ENCODE peak calls at places on chromosome 5, in four cellular contexts. One of them, this sample, is unnamed.

GRCh38 chr5:151596839-151597539 is 5.9 kb upstream of the FAT2 start:
- DNase-seq in GM12878: no peak
- DNase-seq in HepG2: peak
- DNase-seq in K562: no peak
- DNase-seq in this sample: peak

GRCh38 chr5:136018814-136019777 is 9.7 kb upstream of the TGFBI start:
- DNase-seq in GM12878: no peak
- DNase-seq in HepG2: peak
- DNase-seq in K562: no peak
- DNase-seq in this sample: no peak

GRCh38 chr5:154078305-154078704 is 39.5 kb downstream of the MFAP3 start:
- DNase-seq in GM12878: no peak
- DNase-seq in HepG2: no peak
- DNase-seq in K562: no peak
- DNase-seq in this sample: peak

GRCh38 chr5:176611435-176611834 is 1.5 kb upstream of the GPRIN1 start:
- DNase-seq in GM12878: no peak
- DNase-seq in HepG2: peak
- DNase-seq in K562: peak
- DNase-seq in this sample: peak

GRCh38 chr5:10229306-10230048 is 20.2 kb downstream of the ATPSCKMT start:
- DNase-seq in GM12878: no peak
- DNase-seq in HepG2: no peak
- DNase-seq in K562: no peak
- DNase-seq in this sample: peak

GRCh38 chr5:181200816-181201215 is 4.2 kb downstream of the TRIM7 start:
- DNase-seq in GM12878: no peak
- DNase-seq in HepG2: no peak
- DNase-seq in K562: no peak
- DNase-seq in this sample: peak

GRCh38 chr5:137734962-137735530 is 843 bp downstream of the KLHL3 start:
- DNase-seq in GM12878: no peak
- DNase-seq in HepG2: no peak
- DNase-seq in K562: no peak
- DNase-seq in this sample: peak

GRCh38 chr5:15472116-15472515 is 27.9 kb upstream of the FBXL7 start:
- DNase-seq in GM12878: no peak
- DNase-seq in HepG2: no peak
- DNase-seq in K562: no peak
- DNase-seq in this sample: peak

GRCh38 chr5:92372766-92373165 is 989.6 kb upstream of the ARRDC3 start:
- DNase-seq in GM12878: no peak
- DNase-seq in HepG2: no peak
- DNase-seq in K562: no peak
- DNase-seq in this sample: no peak

GRCh38 chr5:53381-54174 is 38.4 kb upstream of the PLEKHG4B start:
- DNase-seq in GM12878: no peak
- DNase-seq in HepG2: no peak
- DNase-seq in K562: peak
- DNase-seq in this sample: peak

GRCh38 chr5:56409331-56410190 is 176.4 kb upstream of the ANKRD55 start:
- DNase-seq in GM12878: no peak
- DNase-seq in HepG2: no peak
- DNase-seq in K562: no peak
- DNase-seq in this sample: no peak

GRCh38 chr5:160317447-160317846 is 5.1 kb upstream of the CCNJL start:
- DNase-seq in GM12878: no peak
- DNase-seq in HepG2: peak
- DNase-seq in K562: no peak
- DNase-seq in this sample: no peak

GRCh38 chr5:170347022-170347421 is 42.1 kb downstream of the KCNMB1 start:
- DNase-seq in GM12878: no peak
- DNase-seq in HepG2: no peak
- DNase-seq in K562: no peak
- DNase-seq in this sample: no peak

GRCh38 chr5:111859533-111860270 is 102.7 kb upstream of the NREP start:
- DNase-seq in GM12878: no peak
- DNase-seq in HepG2: no peak
- DNase-seq in K562: no peak
- DNase-seq in this sample: no peak

GRCh38 chr5:51684794-51685355 is 301.6 kb downstream of the ISL1 start:
- DNase-seq in GM12878: no peak
- DNase-seq in HepG2: no peak
- DNase-seq in K562: no peak
- DNase-seq in this sample: peak

GRCh38 chr5:50922942-50923767 is 256.7 kb downstream of the PARP8 start:
- DNase-seq in GM12878: no peak
- DNase-seq in HepG2: no peak
- DNase-seq in K562: no peak
- DNase-seq in this sample: peak

GRCh38 chr5:7869474-7870136 is 657 bp downstream of the MTRR start:
- DNase-seq in GM12878: no peak
- DNase-seq in HepG2: no peak
- DNase-seq in K562: no peak
- DNase-seq in this sample: peak

GRCh38 chr5:3963662-3964061 is 368.0 kb downstream of the IRX1 start:
- DNase-seq in GM12878: no peak
- DNase-seq in HepG2: no peak
- DNase-seq in K562: no peak
- DNase-seq in this sample: no peak

GRCh38 chr5:115524199-115524598 is 20.4 kb downstream of the FEM1C start:
- DNase-seq in GM12878: no peak
- DNase-seq in HepG2: no peak
- DNase-seq in K562: no peak
- DNase-seq in this sample: no peak

GRCh38 chr5:15002791-15003190 is 131.2 kb upstream of the ANKH start:
- DNase-seq in GM12878: no peak
- DNase-seq in HepG2: no peak
- DNase-seq in K562: no peak
- DNase-seq in this sample: no peak

GRCh38 chr5:167658890-167659289 is 632.6 kb upstream of the WWC1 start:
- DNase-seq in GM12878: no peak
- DNase-seq in HepG2: no peak
- DNase-seq in K562: no peak
- DNase-seq in this sample: no peak

GRCh38 chr5:135371738-135372232 is 27.2 kb downstream of the MACROH2A1 start:
- DNase-seq in GM12878: no peak
- DNase-seq in HepG2: no peak
- DNase-seq in K562: no peak
- DNase-seq in this sample: no peak

GRCh38 chr5:42949348-42950090 is 90.6 kb downstream of the ANXA2R start:
- DNase-seq in GM12878: peak
- DNase-seq in HepG2: peak
- DNase-seq in K562: no peak
- DNase-seq in this sample: peak

GRCh38 chr5:148740966-148741742 is 85.3 kb upstream of the ADRB2 start:
- DNase-seq in GM12878: no peak
- DNase-seq in HepG2: peak
- DNase-seq in K562: peak
- DNase-seq in this sample: peak

GRCh38 chr5:153546566-153546965 is 56.1 kb downstream of the GRIA1 start:
- DNase-seq in GM12878: no peak
- DNase-seq in HepG2: no peak
- DNase-seq in K562: no peak
- DNase-seq in this sample: no peak

GRCh38 chr5:79759436-79759835 is 69.8 kb downstream of the CMYA5 start:
- DNase-seq in GM12878: no peak
- DNase-seq in HepG2: no peak
- DNase-seq in K562: no peak
- DNase-seq in this sample: no peak

GRCh38 chr5:137200906-137201305 is 298.2 kb downstream of the SPOCK1 start:
- DNase-seq in GM12878: no peak
- DNase-seq in HepG2: no peak
- DNase-seq in K562: no peak
- DNase-seq in this sample: peak

GRCh38 chr5:176497852-176498251 is 39.4 kb downstream of the RNF44 start:
- DNase-seq in GM12878: no peak
- DNase-seq in HepG2: no peak
- DNase-seq in K562: no peak
- DNase-seq in this sample: no peak

GRCh38 chr5:131640043-131640856 is 5.2 kb upstream of the RAPGEF6 start:
- DNase-seq in GM12878: no peak
- DNase-seq in HepG2: no peak
- DNase-seq in K562: peak
- DNase-seq in this sample: no peak

GRCh38 chr5:57499262-57500050 is 16.8 kb upstream of the ACTBL2 start:
- DNase-seq in GM12878: peak
- DNase-seq in HepG2: peak
- DNase-seq in K562: peak
- DNase-seq in this sample: peak

GRCh38 chr5:67255881-67256280 is 59.3 kb upstream of the CD180 start:
- DNase-seq in GM12878: no peak
- DNase-seq in HepG2: no peak
- DNase-seq in K562: no peak
- DNase-seq in this sample: no peak

DNA sequence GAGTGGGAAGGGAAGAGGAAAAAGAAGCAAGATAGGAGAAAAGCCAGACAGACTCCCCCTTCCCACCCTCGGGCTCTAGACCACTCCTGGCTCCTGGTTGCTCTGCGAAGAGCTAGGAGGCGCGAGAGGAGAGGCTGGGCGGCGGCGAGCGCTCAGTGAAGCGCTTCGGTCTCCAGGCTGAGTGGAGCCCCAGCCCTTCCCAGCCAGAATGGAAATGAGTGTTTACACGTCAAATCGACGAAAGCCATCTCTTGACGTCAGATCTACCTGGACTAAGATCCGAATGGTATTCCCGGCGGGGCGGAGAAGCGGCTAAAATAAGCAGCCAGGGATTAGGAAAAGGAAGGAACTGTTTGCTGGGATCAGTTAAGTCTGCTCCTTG is at the start of gene PCSK1:
- DNase-seq in GM12878: no peak
- DNase-seq in HepG2: no peak
- DNase-seq in K562: no peak
- DNase-seq in this sample: peak
- TF ChIP-seq JUNB in GM12878: no peak
- TF ChIP-seq JUNB in HepG2: no peak
- TF ChIP-seq JUNB in K562: no peak
- TF ChIP-seq JUNB in this sample: no peak

DNA sequence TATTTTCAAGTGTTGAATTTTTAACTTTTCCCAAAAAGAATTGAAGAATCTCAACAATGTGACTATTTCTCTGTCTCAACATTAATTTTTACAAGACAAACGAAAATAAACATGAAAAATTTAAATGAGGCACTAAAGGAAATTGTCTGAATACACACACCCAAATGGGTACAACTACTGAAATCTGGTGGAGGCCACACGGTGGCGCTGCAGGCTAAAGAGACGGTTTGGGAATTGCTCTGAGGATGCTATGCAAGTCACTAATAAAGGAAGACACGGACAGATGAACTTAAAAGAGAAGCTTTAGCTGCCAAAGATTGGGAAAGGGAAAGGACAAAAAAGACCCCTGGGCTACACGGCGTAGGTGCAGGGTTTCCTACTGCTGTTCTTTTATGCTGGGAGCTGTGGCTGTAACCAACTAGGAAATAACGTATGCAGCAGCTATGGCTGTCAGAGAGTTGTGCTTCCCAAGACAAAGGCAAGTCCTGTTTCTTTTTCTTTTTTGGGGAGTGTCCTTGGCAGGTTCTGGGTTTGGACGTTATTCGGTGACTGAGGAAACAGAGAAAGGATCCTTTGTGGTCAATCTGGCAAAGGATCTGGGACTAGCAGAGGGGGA is at the start of gene PCDHB10:
- DNase-seq in GM12878: no peak
- DNase-seq in HepG2: peak
- DNase-seq in K562: peak
- DNase-seq in this sample: peak
- H2AFZ ChIP-seq in GM12878: no peak
- H2AFZ ChIP-seq in HepG2: peak
- H2AFZ ChIP-seq in K562: no peak
- H2AFZ ChIP-seq in this sample: peak

GRCh38 chr5:141958113-141958512 is at the start of gene PCDH12:
- DNase-seq in GM12878: no peak
- DNase-seq in HepG2: no peak
- DNase-seq in K562: no peak
- DNase-seq in this sample: peak
- TF ChIP-seq JUNB in GM12878: no peak
- TF ChIP-seq JUNB in HepG2: no peak
- TF ChIP-seq JUNB in K562: no peak
- TF ChIP-seq JUNB in this sample: no peak

DNA sequence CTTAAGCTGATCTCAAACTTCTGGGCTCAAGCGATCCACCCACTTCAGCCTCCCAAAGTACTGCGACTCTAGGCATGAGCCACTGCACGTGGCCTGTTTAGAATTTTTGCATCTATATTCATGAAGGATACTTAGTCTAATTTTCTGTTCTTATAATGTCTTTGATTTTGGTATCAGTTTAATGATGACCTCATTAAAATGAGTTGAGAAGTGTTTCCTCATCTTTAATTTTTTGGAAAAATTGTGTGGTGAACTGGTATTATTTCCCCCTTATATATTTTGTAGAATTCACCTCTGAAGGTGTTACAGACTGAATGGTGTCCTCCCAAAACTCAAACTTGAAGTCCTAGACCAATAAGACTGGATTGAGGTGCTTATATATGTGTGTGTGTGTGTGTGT is 46.5 kb downstream of the ANKRD31 start:
- DNase-seq in GM12878: no peak
- DNase-seq in HepG2: no peak
- DNase-seq in K562: no peak
- DNase-seq in this sample: no peak
- H2AFZ ChIP-seq in GM12878: no peak
- H2AFZ ChIP-seq in HepG2: no peak
- H2AFZ ChIP-seq in K562: no peak
- H2AFZ ChIP-seq in this sample: no peak

DNA sequence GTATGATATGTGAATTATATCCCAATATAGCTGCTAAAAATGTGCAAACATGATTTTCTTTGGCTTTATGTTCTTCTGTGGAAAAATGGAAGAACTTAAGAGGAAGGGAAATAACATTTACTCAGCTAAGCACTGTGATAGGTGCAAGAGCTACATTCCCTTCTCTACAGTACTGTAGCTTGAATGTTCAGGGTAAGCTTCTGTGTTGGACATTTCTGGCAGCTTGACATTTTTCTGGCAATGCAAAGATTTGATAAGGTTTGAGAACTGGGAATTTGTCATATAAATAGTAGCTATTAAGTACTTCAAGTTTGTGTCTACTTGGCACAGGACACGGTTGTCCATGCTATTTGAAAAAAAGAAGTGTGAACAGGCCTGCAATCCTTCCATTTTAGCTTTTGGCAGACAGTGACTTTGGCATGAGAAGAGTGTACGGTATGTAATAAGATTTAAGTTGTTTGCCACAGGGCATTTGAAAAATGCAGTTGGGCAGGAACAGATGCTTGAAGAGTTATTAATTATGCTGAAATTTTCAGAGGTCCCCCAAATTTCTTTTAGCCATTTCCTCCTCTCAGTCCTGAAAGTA is 77.6 kb downstream of the KIF4B start:
- DNase-seq in GM12878: no peak
- DNase-seq in HepG2: no peak
- DNase-seq in K562: no peak
- DNase-seq in this sample: no peak
- TF ChIP-seq JUNB in GM12878: no peak
- TF ChIP-seq JUNB in HepG2: no peak
- TF ChIP-seq JUNB in K562: no peak
- TF ChIP-seq JUNB in this sample: no peak

DNA sequence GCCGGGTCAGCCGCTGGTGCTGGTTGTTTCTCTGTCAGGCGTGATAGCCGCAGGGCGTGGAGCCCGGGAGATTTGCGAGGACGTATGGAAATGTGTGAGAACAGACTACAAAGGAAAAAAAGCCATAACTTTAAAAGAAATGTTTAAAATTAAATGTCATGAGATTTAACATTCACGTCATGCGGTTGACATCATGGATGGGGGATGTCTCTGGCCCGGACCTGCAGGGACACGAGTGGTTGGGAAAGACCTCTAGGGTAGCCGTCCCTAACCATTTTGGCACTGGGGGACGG is 643 bp upstream of the RNF130 start:
- DNase-seq in GM12878: no peak
- DNase-seq in HepG2: no peak
- DNase-seq in K562: no peak
- DNase-seq in this sample: no peak
- H2AFZ ChIP-seq in GM12878: peak
- H2AFZ ChIP-seq in HepG2: no peak
- H2AFZ ChIP-seq in K562: peak
- H2AFZ ChIP-seq in this sample: no peak